ENCODE peak calls at places on chromosomes 11 and 22, in five cellular contexts. F, Z, S, A and K are unnamed samples.

GRCh38 chr11:17978553-17979287 is 34.1 kb downstream of the SERGEF start:
- DNase-seq in A (no peak), F (no peak), S (peak), Z (no peak), K (peak)

GRCh38 chr11:31355131-31355530 is 14.4 kb downstream of the DCDC1 start:
- DNase-seq in S (no peak), A (no peak), Z (no peak), F (no peak), K (no peak)

GRCh38 chr11:108768370-108768769 is 103.5 kb downstream of the DDX10 start:
- DNase-seq in Z (no peak), F (no peak), S (no peak), A (no peak), K (no peak)

GRCh38 chr22:43412808-43413785 is 1.3 kb downstream of the MPPED1 start:
- DNase-seq in A (no peak), F (no peak), S (no peak), Z (no peak), K (no peak)

GRCh38 chr11:34072041-34072440 is 20.5 kb downstream of the CAPRIN1 start:
- DNase-seq in A (no peak), S (no peak), Z (no peak), F (no peak), K (no peak)

GRCh38 chr11:59857444-59858434 is 8.5 kb downstream of the TCN1 start:
- DNase-seq in S (no peak), Z (no peak), A (no peak), F (no peak), K (no peak)

GRCh38 chr11:61467609-61468401 is 37.9 kb downstream of the SDHAF2 start:
- DNase-seq in S (no peak), A (no peak), F (no peak), Z (no peak), K (no peak)

GRCh38 chr11:125082611-125083311 is 19.7 kb downstream of the SLC37A2 start:
- DNase-seq in F (no peak), A (no peak), S (no peak), Z (no peak), K (no peak)

GRCh38 chr11:61295596-61295926 is 445 bp upstream of the VWCE start:
- DNase-seq in Z (no peak), F (no peak), S (peak), A (no peak), K (no peak)

GRCh38 chr11:67434395-67434881 is 3.0 kb downstream of the PTPRCAP start:
- DNase-seq in F (no peak), A (no peak), Z (no peak), S (no peak), K (no peak)

GRCh38 chr11:13140028-13140870 is 131.1 kb downstream of the RASSF10 start:
- DNase-seq in Z (no peak), A (no peak), F (no peak), S (peak), K (no peak)

GRCh38 chr11:78230161-78230877 is 41.6 kb downstream of the USP35 start:
- DNase-seq in F (no peak), S (no peak), A (no peak), Z (no peak), K (no peak)

GRCh38 chr11:74672332-74672955 is 58.8 kb downstream of the CHRDL2 start:
- DNase-seq in S (no peak), Z (no peak), F (no peak), A (no peak), K (no peak)

GRCh38 chr22:50608996-50609395 is 8.4 kb downstream of the MAPK8IP2 start:
- DNase-seq in F (no peak), Z (no peak), S (no peak), A (no peak), K (no peak)

GRCh38 chr11:3222941-3223905 is 4.6 kb upstream of the MRGPRG start:
- DNase-seq in A (no peak), F (no peak), Z (no peak), S (no peak), K (no peak)

GRCh38 chr11:124902616-124903015 is 5.0 kb upstream of the ROBO4 start:
- DNase-seq in A (no peak), S (no peak), Z (no peak), F (no peak), K (no peak)

GRCh38 chr11:123137496-123138270 is 57.4 kb downstream of the CLMP start:
- DNase-seq in S (peak), F (no peak), Z (no peak), A (no peak), K (no peak)

GRCh38 chr11:20162824-20163777 is 2.8 kb upstream of the DBX1 start:
- DNase-seq in S (no peak), A (no peak), F (no peak), Z (no peak), K (no peak)

GRCh38 chr11:16191852-16192240 is 164.5 kb downstream of the SOX6 start:
- DNase-seq in S (no peak), F (no peak), Z (no peak), A (no peak), K (no peak)

GRCh38 chr11:105168457-105168856 is 28.9 kb upstream of the CARD18 start:
- DNase-seq in S (no peak), F (no peak), A (no peak), Z (no peak), K (no peak)

GRCh38 chr11:73551697-73552096 is 46.2 kb downstream of the FAM168A start:
- DNase-seq in Z (no peak), A (no peak), F (no peak), S (no peak), K (no peak)

GRCh38 chr22:17434856-17435255 is 65.6 kb downstream of the CECR2 start:
- DNase-seq in A (no peak), F (no peak), Z (no peak), S (no peak), K (no peak)

GRCh38 chr11:18314794-18315523 is 7.0 kb downstream of the HPS5 start:
- DNase-seq in A (no peak), Z (no peak), S (no peak), F (no peak), K (no peak)

GRCh38 chr22:27531782-27532530 is 269.6 kb downstream of the MN1 start:
- DNase-seq in A (no peak), S (no peak), Z (no peak), F (no peak), K (no peak)

GRCh38 chr11:87895021-87895420 is 280.2 kb downstream of the RAB38 start:
- DNase-seq in A (no peak), F (no peak), S (no peak), Z (no peak), K (no peak)

GRCh38 chr11:72069787-72070251 is 10.5 kb downstream of the NUMA1 start:
- DNase-seq in F (no peak), S (peak), A (no peak), Z (no peak), K (peak)

GRCh38 chr11:110176366-110177056 is 83.3 kb downstream of the ZC3H12C start:
- DNase-seq in A (no peak), F (no peak), Z (no peak), S (no peak), K (no peak)